ENCODE peak calls at places on chromosomes 3 and 15, in four cellular contexts. O is Karpas-422; Z is upper lobe of right lung; I is CD4-positive, alpha-beta T cell. L is an unnamed sample.

GRCh38 chr15:44882499-44882968 is 74.0 kb upstream of the TERB2 start:
- DNase-seq in O (no peak), Z (no peak), I (no peak), L (no peak)

GRCh38 chr15:101600024-101600423 is 52.2 kb downstream of the TM2D3 start:
- DNase-seq in O (no peak), Z (no peak), I (no peak), L (no peak)

GRCh38 chr15:101434032-101434920 is 55.2 kb downstream of the PCSK6 start:
- DNase-seq in O (no peak), Z (no peak), I (no peak), L (no peak)

GRCh38 chr3:47646362-47646761 is 67.7 kb upstream of the CSPG5 start:
- DNase-seq in O (no peak), Z (no peak), I (no peak), L (no peak)

GRCh38 chr3:42764115-42764514 is 8.9 kb downstream of the CCDC13 start:
- DNase-seq in O (no peak), Z (no peak), I (no peak), L (no peak)

GRCh38 chr15:40182358-40183029 is 21.6 kb downstream of the BUB1B start:
- DNase-seq in O (peak; percentile 49), Z (no peak), I (no peak), L (no peak)

GRCh38 chr15:60077581-60078359 is 73.7 kb downstream of the FOXB1 start:
- DNase-seq in O (no peak), Z (no peak), I (no peak), L (no peak)

GRCh38 chr3:159765025-159765859 is 223.4 kb upstream of the IL12A start:
- DNase-seq in O (no peak), Z (peak; percentile 74), I (no peak), L (no peak)

GRCh38 chr3:15651396-15651795 is 49.9 kb downstream of the BTD start:
- DNase-seq in O (no peak), Z (no peak), I (no peak), L (no peak)

GRCh38 chr15:89893696-89894450 is at the start of gene AP3S2:
- DNase-seq in O (peak; percentile 97), Z (peak; percentile 95), I (peak; percentile 82), L (peak; percentile 75)

GRCh38 chr15:66080791-66081475 is 172.6 kb downstream of the MEGF11 start:
- DNase-seq in O (no peak), Z (peak; percentile 17), I (no peak), L (no peak)

GRCh38 chr3:45670995-45671394 is 18.2 kb upstream of the SACM1L start:
- DNase-seq in O (no peak), Z (no peak), I (no peak), L (no peak)

GRCh38 chr3:188183452-188183851 is 29.5 kb downstream of the LPP start:
- DNase-seq in O (no peak), Z (no peak), I (no peak), L (no peak)

GRCh38 chr15:81254277-81255265 is 57.9 kb downstream of the IL16 start:
- DNase-seq in O (no peak), Z (no peak), I (no peak), L (no peak)

GRCh38 chr3:23648326-23648964 is 157.3 kb upstream of the UBE2E1 start:
- DNase-seq in O (no peak), Z (no peak), I (no peak), L (no peak)

DNA sequence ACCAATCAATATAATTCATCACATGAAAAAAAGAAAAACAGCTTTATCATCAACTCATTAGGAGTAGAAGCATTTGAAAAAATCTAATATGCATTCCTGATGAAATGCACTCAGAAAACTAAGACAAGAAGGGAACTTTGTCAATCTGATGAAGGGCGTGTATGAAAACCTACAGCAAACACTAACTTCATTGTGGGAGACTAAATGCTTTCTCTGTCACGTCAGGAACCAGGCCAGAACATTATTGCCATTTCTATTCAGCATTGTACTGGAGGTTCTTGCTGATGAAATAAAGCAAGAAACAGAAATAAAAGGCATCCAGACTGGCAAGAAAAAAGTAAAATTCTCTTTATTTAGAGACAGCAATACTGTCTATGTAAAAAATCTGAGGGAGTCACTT is 235.2 kb downstream of the GABRB3 start:
- DNase-seq in O (no peak), Z (no peak), I (no peak), L (no peak)
- H3K9me3 ChIP-seq in O (peaks cover 9% of the 10 kb centered on the region), Z (peaks cover 3% of the 10 kb centered on the region), I (no peaks in the 10 kb centered on the region), L (no peaks in the 10 kb centered on the region)

DNA sequence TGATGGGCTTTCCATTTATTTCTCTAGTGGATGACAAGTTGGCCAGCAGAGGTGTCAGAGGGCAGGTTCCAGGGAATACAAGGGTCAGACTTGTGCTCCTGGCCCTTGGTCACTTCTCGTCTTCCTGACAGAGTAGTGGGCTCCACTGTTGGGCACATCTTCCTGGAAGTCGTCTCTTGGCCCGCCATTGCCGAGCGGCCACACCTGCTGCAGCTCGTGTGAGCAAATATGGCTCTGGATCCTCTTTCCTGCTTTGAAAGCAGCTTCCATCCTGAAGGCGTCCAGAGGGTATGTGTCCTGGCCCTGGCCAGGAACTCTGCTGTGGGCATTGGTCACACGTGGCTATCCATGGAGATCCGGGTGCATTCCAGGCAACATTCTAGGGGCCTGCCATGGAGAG is 100.2 kb downstream of the SNRPN start:
- DNase-seq in O (no peak), Z (peak; percentile 48), I (no peak), L (no peak)
- H3K9me3 ChIP-seq in O (peaks cover 89% of the 10 kb centered on the region), Z (peaks cover 95% of the 10 kb centered on the region), I (peaks cover 100% of the 10 kb centered on the region), L (peaks cover 68% of the 10 kb centered on the region)

DNA sequence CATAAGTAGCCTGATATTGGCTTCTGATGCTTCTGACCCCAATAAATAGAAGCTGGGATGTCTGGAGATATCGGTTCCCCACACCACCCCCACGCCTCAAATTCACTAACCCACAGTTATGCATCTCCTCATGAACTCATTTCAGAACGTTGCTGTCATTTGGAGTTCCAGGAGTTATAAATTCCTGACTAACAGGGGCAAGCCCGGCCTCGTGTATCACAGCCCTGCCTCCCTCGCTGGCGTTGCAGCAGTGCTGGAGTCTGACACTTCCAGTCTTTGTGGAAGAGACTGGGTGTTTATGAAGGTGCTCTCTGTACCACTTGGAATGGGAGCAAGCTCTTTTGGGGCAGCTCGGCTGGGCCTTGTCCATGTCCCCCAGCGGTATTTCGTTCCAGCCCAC is 101.0 kb downstream of the ANP32A start:
- DNase-seq in O (no peak), Z (no peak), I (no peak), L (no peak)
- H3K9me3 ChIP-seq in O (no peaks in the 10 kb centered on the region), Z (no peaks in the 10 kb centered on the region), I (no peaks in the 10 kb centered on the region), L (no peaks in the 10 kb centered on the region)

DNA sequence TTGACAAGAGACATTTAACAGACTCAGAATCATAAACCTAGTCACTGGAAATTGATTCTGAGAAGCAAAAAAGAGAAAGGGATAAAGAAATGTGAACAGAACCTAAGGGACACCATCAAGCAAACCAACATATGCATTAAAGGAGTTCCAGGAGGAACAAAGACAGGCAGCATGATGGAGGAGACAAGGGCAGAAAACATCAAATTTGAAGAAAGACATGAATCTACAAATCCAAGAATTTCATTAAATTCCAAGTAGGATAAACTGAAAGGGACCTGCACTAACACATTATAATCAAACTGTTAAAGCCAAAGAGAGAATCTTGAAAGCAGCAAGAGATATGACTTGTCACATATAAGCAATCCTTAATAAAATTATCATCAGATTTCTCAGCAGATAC is 122.3 kb downstream of the STT3B start:
- DNase-seq in O (no peak), Z (no peak), I (no peak), L (no peak)
- H3K9me3 ChIP-seq in O (peaks cover 6% of the 10 kb centered on the region), Z (peaks cover 42% of the 10 kb centered on the region), I (peaks cover 92% of the 10 kb centered on the region), L (peaks cover 29% of the 10 kb centered on the region)

DNA sequence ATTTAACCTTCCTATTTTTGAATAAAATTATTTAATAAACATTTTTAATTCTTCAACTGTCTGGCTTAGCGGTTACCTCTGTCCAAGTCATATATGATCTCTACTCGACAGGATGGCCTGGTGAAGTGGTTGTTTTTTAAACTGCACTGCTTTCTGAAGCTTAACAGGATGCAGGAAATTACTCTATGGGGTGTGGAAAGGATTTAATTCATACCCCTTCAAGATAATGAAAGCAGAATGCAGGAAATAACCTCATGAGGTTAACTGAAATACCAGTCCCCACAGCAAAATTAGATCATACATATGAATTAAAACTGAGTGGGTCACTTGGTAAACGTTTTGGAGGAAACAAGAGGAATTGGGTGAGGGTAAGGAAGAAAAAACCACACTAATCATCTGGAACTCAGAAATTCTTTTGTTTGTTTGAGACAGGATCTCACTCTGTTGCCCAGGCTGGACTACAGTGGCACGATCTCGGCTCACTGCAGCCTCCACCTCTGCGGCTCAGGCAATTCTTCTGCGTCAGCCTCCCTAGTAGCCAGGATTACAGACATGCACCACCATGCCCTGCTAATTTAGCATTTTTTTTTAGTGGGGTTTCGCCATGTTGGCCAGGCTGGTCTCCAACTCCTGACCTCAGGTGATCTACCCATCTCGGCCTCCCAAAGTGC is 50.1 kb downstream of the LYSMD4 start:
- DNase-seq in O (no peak), Z (no peak), I (no peak), L (no peak)
- H3K9me3 ChIP-seq in O (no peaks in the 10 kb centered on the region), Z (peaks cover 8% of the 10 kb centered on the region), I (no peaks in the 10 kb centered on the region), L (peaks cover 3% of the 10 kb centered on the region)

DNA sequence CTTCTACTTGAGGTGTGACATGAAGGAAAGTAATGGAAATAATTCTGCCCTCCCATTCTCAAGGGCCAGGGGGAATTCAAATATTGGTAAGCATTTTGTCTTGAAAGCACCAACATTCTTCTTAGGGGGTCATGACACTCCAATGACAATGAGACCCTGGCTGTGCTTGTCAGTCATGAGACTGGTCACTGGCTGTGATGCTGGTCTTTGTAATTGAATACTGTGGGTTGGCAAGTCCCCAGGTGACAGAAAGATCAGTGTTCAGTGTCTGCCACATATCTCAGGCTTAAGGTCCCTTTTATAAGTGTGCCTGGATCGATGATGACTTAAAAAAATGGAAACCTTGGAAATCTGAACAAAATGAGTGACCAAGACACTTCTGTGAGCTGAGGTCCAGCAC is 151.4 kb downstream of the SNRPN start:
- DNase-seq in O (no peak), Z (no peak), I (no peak), L (no peak)
- H3K9me3 ChIP-seq in O (peaks cover 10% of the 10 kb centered on the region), Z (peaks cover 56% of the 10 kb centered on the region), I (peaks cover 84% of the 10 kb centered on the region), L (peaks cover 12% of the 10 kb centered on the region)

GRCh38 chr15:25061808-25062550 is 107.2 kb downstream of the SNRPN start:
- DNase-seq in O (no peak), Z (peak; percentile 46), I (no peak), L (no peak)

GRCh38 chr15:25058080-25058785 is 103.4 kb downstream of the SNRPN start:
- DNase-seq in O (no peak), Z (peak; percentile 46), I (no peak), L (no peak)

GRCh38 chr15:25060472-25060803 is 105.7 kb downstream of the SNRPN start:
- DNase-seq in O (no peak), Z (peak; percentile 42), I (no peak), L (no peak)

GRCh38 chr15:25060996-25061620 is 106.3 kb downstream of the SNRPN start:
- DNase-seq in O (no peak), Z (no peak), I (no peak), L (no peak)

GRCh38 chr15:25059698-25060471 is 105.1 kb downstream of the SNRPN start:
- DNase-seq in O (no peak), Z (peak; percentile 32), I (no peak), L (no peak)
- H3K9me3 ChIP-seq in O (peaks cover 87% of the 10 kb centered on the region), Z (peaks cover 100% of the 10 kb centered on the region), I (peaks cover 100% of the 10 kb centered on the region), L (peaks cover 59% of the 10 kb centered on the region)

GRCh38 chr3:137766069-137766960 is 2.2 kb downstream of the SOX14 start:
- DNase-seq in O (no peak), Z (no peak), I (no peak), L (no peak)
- H3K9me3 ChIP-seq in O (no peaks in the 10 kb centered on the region), Z (no peaks in the 10 kb centered on the region), I (no peaks in the 10 kb centered on the region), L (no peaks in the 10 kb centered on the region)

GRCh38 chr3:1892459-1892858 is 206.2 kb upstream of the CNTN4 start:
- DNase-seq in O (no peak), Z (no peak), I (no peak), L (no peak)
- H3K9me3 ChIP-seq in O (peaks cover 23% of the 10 kb centered on the region), Z (no peaks in the 10 kb centered on the region), I (peaks cover 8% of the 10 kb centered on the region), L (peaks cover 6% of the 10 kb centered on the region)